ENCODE peak calls at places on chromosomes 4 and X, in six cellular contexts. N is K562, J is GM12878, O is colonic mucosa, W is A549, T is cardiac muscle cell. Y is an unnamed sample.
A peak's percentile ranks its signal among the peaks of the same experiment; 100 is the strongest.

GRCh38 chr4:6207602-6208001 is 7.3 kb upstream of the JAKMIP1 start:
- DNase-seq in N (no peak), J (no peak), O (no peak), W (no peak), T (no peak), Y (no peak)

GRCh38 chrX:138791551-138791950 is 80.0 kb upstream of the FGF13 start:
- DNase-seq in N (no peak), J (no peak), O (no peak), W (no peak), T (no peak), Y (no peak)

GRCh38 chr4:153480704-153481103 is 14.5 kb downstream of the TMEM131L start:
- DNase-seq in N (no peak), J (no peak), O (no peak), W (no peak), T (no peak), Y (no peak)

GRCh38 chrX:22135994-22136684 is 104.0 kb downstream of the PHEX start:
- DNase-seq in N (peak; percentile 34), J (no peak), O (no peak), W (peak; percentile 73), T (peak; percentile 75), Y (peak; percentile 40)

GRCh38 chr4:76278583-76278982 is 27.1 kb downstream of the FAM47E start:
- DNase-seq in N (no peak), J (no peak), O (no peak), W (no peak), T (no peak), Y (no peak)

GRCh38 chrX:110851780-110852179 is 56.2 kb upstream of the CHRDL1 start:
- DNase-seq in N (peak; percentile 14), J (no peak), O (no peak), W (peak; percentile 13), T (no peak), Y (no peak)

GRCh38 chr4:8110071-8110986 is 48.3 kb downstream of the ABLIM2 start:
- DNase-seq in N (peak; percentile 37), J (no peak), O (no peak), W (peak; percentile 44), T (peak; percentile 65), Y (no peak)

GRCh38 chr4:39367166-39367565 is 1.0 kb upstream of the RFC1 start:
- DNase-seq in N (no peak), J (no peak), O (no peak), W (no peak), T (no peak), Y (no peak)

GRCh38 chrX:38282044-38282443 is 45.3 kb downstream of the RPGR start:
- DNase-seq in N (no peak), J (no peak), O (no peak), W (peak; percentile 4), T (peak; percentile 14), Y (no peak)

GRCh38 chrX:72714471-72714916 is 388 bp upstream of the PHKA1 start:
- DNase-seq in N (peak; percentile 21), J (no peak), O (peak; percentile 52), W (peak; percentile 75), T (peak; percentile 44), Y (peak; percentile 54)

GRCh38 chr4:184485279-184485678 is 10.9 kb upstream of the IRF2 start:
- DNase-seq in N (no peak), J (no peak), O (no peak), W (no peak), T (no peak), Y (no peak)

GRCh38 chrX:134171661-134172587 is 65.1 kb upstream of the CCDC160 start:
- DNase-seq in N (no peak), J (no peak), O (no peak), W (no peak), T (peak; percentile 75), Y (peak; percentile 22)

GRCh38 chrX:133923113-133923512 is 62.3 kb downstream of the GPC3 start:
- DNase-seq in N (no peak), J (no peak), O (no peak), W (no peak), T (no peak), Y (no peak)

GRCh38 chrX:120238947-120239346 is 11.7 kb upstream of the ZBTB33 start:
- DNase-seq in N (no peak), J (no peak), O (no peak), W (no peak), T (no peak), Y (no peak)

GRCh38 chrX:3520987-3521875 is 174.8 kb upstream of the MXRA5 start:
- DNase-seq in N (no peak), J (no peak), O (no peak), W (no peak), T (no peak), Y (no peak)

GRCh38 chr4:56271121-56271520 is 116.2 kb downstream of the AASDH start:
- DNase-seq in N (no peak), J (no peak), O (no peak), W (no peak), T (no peak), Y (no peak)

GRCh38 chrX:13367950-13368349 is 48.1 kb upstream of the ATXN3L start:
- DNase-seq in N (no peak), J (no peak), O (no peak), W (no peak), T (no peak), Y (no peak)

GRCh38 chr4:157701695-157701994 is 471.2 kb downstream of the GASK1B start:
- DNase-seq in N (no peak), J (no peak), O (no peak), W (no peak), T (no peak), Y (no peak)

GRCh38 chr4:19455850-19456602 is 795.7 kb upstream of the SLIT2 start:
- DNase-seq in N (peak; percentile 3), J (no peak), O (no peak), W (no peak), T (no peak), Y (no peak)

GRCh38 chr4:15756361-15756861 is 21.7 kb upstream of the CD38 start:
- DNase-seq in N (peak; percentile 12), J (peak; percentile 66), O (peak; percentile 24), W (peak; percentile 37), T (no peak), Y (peak; percentile 35)

GRCh38 chrX:113512700-113513395 is 672.2 kb upstream of the AMOT start:
- DNase-seq in N (no peak), J (no peak), O (no peak), W (peak; percentile 1), T (no peak), Y (no peak)

GRCh38 chr4:140485939-140486338 is 12.2 kb downstream of the MGAT4D start:
- DNase-seq in N (no peak), J (no peak), O (no peak), W (no peak), T (no peak), Y (no peak)

GRCh38 chrX:151773434-151773833 is 38.9 kb downstream of the CNGA2 start:
- DNase-seq in N (no peak), J (no peak), O (no peak), W (no peak), T (no peak), Y (no peak)
- TF ChIP-seq CTCF in N (peak; percentile 27), J (no peak), O (no peak), W (no peak), T (no peak), Y (no peak)

GRCh38 chr4:13528823-13529129 is 15.5 kb downstream of the NKX3-2 start:
- DNase-seq in N (no peak), J (no peak), O (no peak), W (no peak), T (no peak), Y (no peak)
- H3K4me3 ChIP-seq in N (no peak overlapping the region), J (peak overlapping the region; percentile 53), O (no peak overlapping the region), W (no peak overlapping the region), T (no peak overlapping the region), Y (no peak overlapping the region)

DNA sequence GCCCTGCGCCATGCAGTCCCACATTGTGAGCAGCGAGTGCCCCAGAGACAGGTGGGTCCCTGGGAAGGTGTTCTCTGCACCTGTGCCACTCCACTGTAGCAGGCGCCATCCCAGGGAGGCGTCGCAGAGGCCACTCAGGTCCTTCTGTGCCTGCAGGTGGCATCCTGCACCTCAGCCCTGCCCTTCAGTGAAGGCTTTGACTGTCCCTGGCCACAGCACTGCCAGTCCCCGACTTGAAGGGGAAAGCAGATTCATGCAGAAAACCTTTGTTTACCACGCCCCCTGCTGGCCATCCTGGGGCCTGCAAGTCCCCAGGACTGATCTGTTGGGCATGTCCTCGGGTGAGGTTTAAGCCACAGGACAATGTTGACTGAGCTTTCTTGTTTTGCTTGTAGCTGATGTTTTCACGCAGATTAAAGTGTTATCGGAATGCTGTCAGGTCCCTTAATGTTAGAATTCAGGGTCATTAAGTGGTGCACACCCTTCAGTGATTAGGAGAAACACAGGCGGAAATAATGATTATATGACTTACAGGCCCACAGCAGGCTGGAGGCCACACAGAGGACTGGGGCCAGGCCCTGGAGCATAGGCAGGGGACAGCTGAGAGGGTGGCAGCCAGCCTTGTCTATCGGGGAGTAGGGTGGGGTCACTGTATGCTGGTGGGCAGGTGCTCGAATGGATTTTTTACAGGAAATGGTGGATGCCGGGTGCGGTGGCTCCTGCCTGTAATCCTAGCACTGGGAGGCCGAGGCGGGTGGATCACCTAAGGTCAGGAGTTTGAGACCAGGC is 5.0 kb downstream of the TACC3 start:
- DNase-seq in N (peak; percentile 91), J (peak; percentile 45), O (peak; percentile 95), W (peak; percentile 84), T (peak; percentile 88), Y (peak; percentile 95)
- H3K4me1 ChIP-seq in N (peaks cover 48% of the 10 kb centered on the region), J (peaks cover 18% of the 10 kb centered on the region), O (peaks cover 12% of the 10 kb centered on the region), W (peaks cover 52% of the 10 kb centered on the region), T (no peaks in the 10 kb centered on the region), Y (peaks cover 16% of the 10 kb centered on the region)

DNA sequence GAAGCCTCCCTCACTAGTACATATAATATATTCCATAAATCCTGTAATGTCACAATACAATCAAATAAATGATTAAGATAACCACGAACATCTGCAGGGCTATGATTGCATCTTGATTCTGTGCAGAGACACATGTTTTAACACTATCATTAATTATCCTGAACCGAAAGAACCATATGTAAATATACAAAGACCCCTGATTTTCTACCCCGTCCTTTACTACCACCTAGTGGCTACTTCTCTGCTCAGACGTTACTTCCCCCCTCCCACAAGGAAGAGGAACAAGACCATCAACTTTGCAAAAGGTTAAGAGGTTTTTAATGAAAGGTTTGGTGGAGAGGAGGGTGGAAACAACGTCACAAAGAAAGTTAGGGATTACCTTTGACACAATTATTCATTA is 134.0 kb downstream of the COL4A6 start:
- DNase-seq in N (peak; percentile 21), J (no peak), O (no peak), W (no peak), T (peak; percentile 36), Y (no peak)
- TF ChIP-seq CTCF in N (peak; percentile 47), J (peak; percentile 42), O (no peak), W (peak; percentile 37), T (peak; percentile 53), Y (no peak)

DNA sequence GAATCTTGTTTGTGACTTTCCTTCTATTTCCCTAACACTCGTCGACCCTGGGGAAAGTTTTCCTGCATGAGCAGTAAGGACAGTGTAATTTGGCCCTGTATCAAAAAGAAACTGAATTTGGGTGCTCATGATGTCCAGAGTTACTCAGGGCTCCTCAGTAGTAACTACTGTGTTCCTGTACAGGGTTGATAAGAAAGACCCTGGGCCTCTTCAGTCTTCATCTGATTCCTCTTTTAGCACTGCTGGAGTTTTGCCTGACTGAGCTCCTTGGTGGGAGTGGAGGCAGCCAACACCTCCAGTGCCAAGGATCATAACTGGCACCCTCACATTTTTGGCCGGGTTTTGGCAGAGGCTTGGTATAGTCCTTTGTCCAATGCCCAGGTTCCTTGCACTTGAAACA is 7.1 kb upstream of the AREG start:
- DNase-seq in N (peak; percentile 57), J (no peak), O (no peak), W (no peak), T (no peak), Y (no peak)
- H3K4me3 ChIP-seq in N (no peak overlapping the region), J (no peak overlapping the region), O (no peak overlapping the region), W (no peak overlapping the region), T (no peak overlapping the region), Y (no peak overlapping the region)